ENCODE peak calls at places on chromosomes 2 and 18, in eight cellular contexts. K is NAMALWA, A is transverse colon, X is ecto neural progenitor cell, Q is GM03348, O is lower lobe of right lung, J is EH, U is NT2/D1. C is an unnamed sample.

GRCh38 chr2:28231110-28231621 is 161.5 kb upstream of the FOSL2 start:
- DNase-seq in K (no peak), A (no peak), X (no peak), Q (peak), O (no peak), J (peak), U (no peak), C (no peak)

GRCh38 chr2:240429872-240430491 is 5.5 kb upstream of the GPC1 start:
- DNase-seq in K (no peak), A (no peak), X (peak), Q (no peak), O (peak), J (no peak), U (no peak), C (no peak)

GRCh38 chr2:26559556-26559955 is 81.6 kb downstream of the CIB4 start:
- DNase-seq in K (no peak), A (no peak), X (no peak), Q (no peak), O (no peak), J (no peak), U (no peak), C (no peak)

GRCh38 chr2:55115795-55116597 is 65.7 kb upstream of the RTN4 start:
- DNase-seq in K (no peak), A (no peak), X (no peak), Q (no peak), O (no peak), J (peak), U (no peak), C (peak)

GRCh38 chr2:213691351-213691750 is 407.1 kb downstream of the SPAG16 start:
- DNase-seq in K (no peak), A (no peak), X (no peak), Q (no peak), O (no peak), J (no peak), U (no peak), C (no peak)

GRCh38 chr2:7377861-7378569 is 460.8 kb downstream of the RNF144A start:
- DNase-seq in K (no peak), A (no peak), X (peak), Q (no peak), O (no peak), J (no peak), U (peak), C (no peak)

GRCh38 chr2:84704505-84705244 is 176.2 kb downstream of the TRABD2A start:
- DNase-seq in K (no peak), A (peak), X (no peak), Q (no peak), O (peak), J (peak), U (no peak), C (peak)

GRCh38 chr2:69937968-69938367 is 23.1 kb downstream of the MXD1 start:
- DNase-seq in K (no peak), A (no peak), X (no peak), Q (no peak), O (no peak), J (no peak), U (no peak), C (no peak)

GRCh38 chr2:105371156-105371555 is 27.7 kb downstream of the FHL2 start:
- DNase-seq in K (no peak), A (no peak), X (no peak), Q (no peak), O (no peak), J (no peak), U (no peak), C (no peak)

GRCh38 chr18:23570912-23571504 is 15.3 kb downstream of the NPC1 start:
- DNase-seq in K (no peak), A (no peak), X (no peak), Q (no peak), O (no peak), J (no peak), U (no peak), C (no peak)

GRCh38 chr2:238287702-238288649 is at the start of gene PER2:
- DNase-seq in K (peak), A (peak), X (no peak), Q (peak), O (peak), J (peak), U (no peak), C (peak)

GRCh38 chr18:77487951-77488740 is 238.5 kb downstream of the GALR1 start:
- DNase-seq in K (no peak), A (no peak), X (no peak), Q (no peak), O (no peak), J (no peak), U (no peak), C (no peak)

GRCh38 chr2:221100467-221101089 is 471.5 kb downstream of the EPHA4 start:
- DNase-seq in K (peak), A (no peak), X (peak), Q (no peak), O (no peak), J (peak), U (peak), C (no peak)

GRCh38 chr18:10086458-10086857 is 172.6 kb downstream of the VAPA start:
- DNase-seq in K (no peak), A (no peak), X (no peak), Q (no peak), O (no peak), J (no peak), U (no peak), C (no peak)